ENCODE peak calls at places on chromosome 11, in ten cellular contexts. N is WTC11, E is prostate gland, U is Peyer's patch, R is tibial nerve, Q is LNCaP clone FGC, A is right lobe of liver, S is AG04449, J is MCF 10A, M is heart left ventricle. W is an unnamed sample.

GRCh38 chr11:111460752-111461305 is 51.4 kb downstream of the BTG4 start:
- DNase-seq in Q (no peak), R (no peak), N (no peak), E (no peak), A (no peak), S (peak), M (no peak), J (no peak), U (no peak), W (peak)

GRCh38 chr11:33375688-33376311 is 118.6 kb downstream of the HIPK3 start:
- DNase-seq in A (no peak), U (no peak), Q (no peak), M (no peak), J (no peak), S (no peak), N (peak), R (no peak), E (no peak), W (peak)

GRCh38 chr11:84146826-84147225 is 860.7 kb upstream of the CCDC90B start:
- DNase-seq in J (no peak), E (no peak), R (no peak), A (no peak), M (no peak), S (no peak), N (no peak), U (no peak), Q (no peak), W (no peak)

GRCh38 chr11:94740975-94741707 is 27.0 kb upstream of the AMOTL1 start:
- DNase-seq in M (no peak), U (no peak), A (peak), R (no peak), E (peak), J (peak), N (peak), S (no peak), Q (no peak), W (no peak)

GRCh38 chr11:118979434-118979833 is 7.9 kb downstream of the FOXR1 start:
- DNase-seq in A (no peak), N (peak), Q (no peak), J (no peak), E (no peak), R (no peak), S (no peak), U (no peak), M (no peak), W (no peak)

GRCh38 chr11:101053492-101053891 is 76.1 kb downstream of the PGR start:
- DNase-seq in Q (no peak), M (no peak), J (no peak), E (no peak), A (no peak), U (no peak), S (no peak), R (no peak), N (no peak), W (no peak)

GRCh38 chr11:93143186-93143585 is 54.6 kb downstream of the SLC36A4 start:
- DNase-seq in Q (no peak), S (peak), R (no peak), E (no peak), A (no peak), U (no peak), N (no peak), J (no peak), M (no peak), W (no peak)

GRCh38 chr11:111299111-111300026 is 1.0 kb downstream of the POU2AF3 start:
- DNase-seq in N (peak), A (peak), U (peak), E (peak), R (peak), M (peak), Q (no peak), J (no peak), S (no peak), W (no peak)

GRCh38 chr11:120031612-120032600 is 106.0 kb downstream of the TRIM29 start:
- DNase-seq in Q (no peak), R (no peak), M (no peak), A (no peak), J (no peak), U (peak), S (no peak), N (no peak), E (no peak), W (peak)

GRCh38 chr11:12179521-12179920 is 69.1 kb downstream of the MICAL2 start:
- DNase-seq in E (no peak), J (no peak), N (no peak), Q (no peak), A (no peak), M (no peak), S (no peak), U (no peak), R (no peak), W (no peak)

GRCh38 chr11:101600948-101601347 is 17.1 kb upstream of the TRPC6 start:
- DNase-seq in N (no peak), U (no peak), R (no peak), J (no peak), E (no peak), M (no peak), S (no peak), Q (no peak), A (no peak), W (no peak)

GRCh38 chr11:122879785-122880184 is 2.8 kb upstream of the JHY start:
- DNase-seq in A (no peak), J (no peak), E (no peak), S (no peak), U (no peak), M (no peak), R (no peak), Q (no peak), N (no peak), W (no peak)

GRCh38 chr11:6617315-6617781 is 1.9 kb downstream of the TPP1 start:
- DNase-seq in E (no peak), R (no peak), A (no peak), J (no peak), Q (no peak), M (no peak), U (no peak), S (no peak), N (no peak), W (no peak)

GRCh38 chr11:27367881-27368280 is 4.9 kb upstream of the CCDC34 start:
- DNase-seq in M (no peak), U (no peak), J (no peak), E (no peak), N (no peak), Q (no peak), A (no peak), R (no peak), S (no peak), W (no peak)

GRCh38 chr11:46445887-46446286 is 54.3 kb upstream of the CHRM4 start:
- DNase-seq in U (no peak), A (no peak), J (no peak), E (no peak), S (no peak), N (no peak), M (no peak), Q (no peak), R (no peak), W (no peak)

GRCh38 chr11:77109236-77110019 is 6.8 kb downstream of the OMP start:
- DNase-seq in U (no peak), R (no peak), S (no peak), J (no peak), N (no peak), E (no peak), A (no peak), M (no peak), Q (no peak), W (no peak)

GRCh38 chr11:129815596-129816461 is at the start of gene TMEM45B:
- DNase-seq in M (no peak), E (no peak), J (no peak), Q (no peak), S (no peak), N (peak), R (no peak), U (peak), A (peak), W (no peak)

GRCh38 chr11:88338223-88338661 is 706 bp upstream of the CTSC start:
- DNase-seq in E (no peak), R (no peak), Q (no peak), U (peak), J (peak), A (peak), M (peak), N (no peak), S (no peak), W (no peak)

GRCh38 chr11:70080763-70081162 is 2.6 kb downstream of the ANO1 start:
- DNase-seq in E (no peak), J (peak), M (peak), A (no peak), Q (no peak), S (no peak), R (no peak), U (no peak), N (no peak), W (no peak)

GRCh38 chr11:125431481-125431880 is 64.6 kb downstream of the FEZ1 start:
- DNase-seq in S (no peak), Q (no peak), N (no peak), J (no peak), U (no peak), R (no peak), E (no peak), M (no peak), A (no peak), W (no peak)

GRCh38 chr11:120509346-120510053 is 2.0 kb upstream of the GRIK4 start:
- DNase-seq in A (no peak), M (no peak), R (no peak), N (no peak), J (no peak), E (no peak), S (no peak), U (no peak), Q (no peak), W (no peak)

GRCh38 chr11:19326499-19326898 is 85.8 kb upstream of the E2F8 start:
- DNase-seq in J (peak), E (no peak), S (no peak), A (no peak), M (no peak), R (no peak), Q (no peak), N (no peak), U (no peak), W (no peak)

GRCh38 chr11:75269367-75269660 is 28.7 kb downstream of the TPBGL start:
- DNase-seq in J (no peak), U (peak), Q (no peak), R (no peak), A (no peak), S (no peak), N (no peak), E (no peak), M (no peak), W (no peak)

GRCh38 chr11:76769645-76770586 is 13.2 kb upstream of the TSKU start:
- DNase-seq in M (no peak), N (no peak), J (peak), A (peak), R (no peak), Q (no peak), E (no peak), S (no peak), U (peak), W (no peak)

GRCh38 chr11:78268516-78269410 is 80.0 kb downstream of the USP35 start:
- DNase-seq in S (no peak), M (peak), R (no peak), J (no peak), U (no peak), N (no peak), A (no peak), Q (no peak), E (no peak), W (no peak)

GRCh38 chr11:78265326-78265725 is 76.6 kb downstream of the USP35 start:
- DNase-seq in N (no peak), J (no peak), A (no peak), M (no peak), S (no peak), E (no peak), Q (peak), R (no peak), U (no peak), W (no peak)

GRCh38 chr11:78262710-78263109 is 74.0 kb downstream of the USP35 start:
- DNase-seq in E (no peak), R (no peak), S (no peak), M (no peak), J (no peak), U (no peak), A (no peak), Q (no peak), N (no peak), W (no peak)

GRCh38 chr11:78261869-78262637 is 73.3 kb downstream of the USP35 start:
- DNase-seq in N (no peak), A (no peak), U (no peak), J (no peak), Q (no peak), M (no peak), E (no peak), S (no peak), R (no peak), W (no peak)

DNA sequence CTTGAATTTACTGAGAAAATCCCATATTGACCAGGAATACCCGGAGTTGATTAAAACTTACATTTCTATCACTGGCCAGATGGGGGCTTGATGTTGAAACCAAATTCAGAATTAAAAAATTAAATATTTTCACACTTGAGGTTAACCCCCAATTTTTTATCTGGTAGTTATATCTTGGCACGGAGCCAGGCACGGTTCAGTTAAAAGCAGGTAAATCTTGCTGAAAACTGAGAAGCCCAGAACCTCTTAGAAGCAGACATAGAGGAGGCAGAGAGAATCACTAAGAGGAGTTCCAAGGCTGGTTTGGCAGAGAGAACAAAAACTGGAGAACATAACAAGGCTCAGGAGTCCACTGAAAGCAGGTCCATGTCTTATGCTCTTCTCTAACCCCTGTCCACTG is 77.7 kb downstream of the USP35 start:
- DNase-seq in S (no peak), U (no peak), N (no peak), A (no peak), R (no peak), J (no peak), M (no peak), E (no peak), Q (no peak), W (no peak)
- TF ChIP-seq CTCF in S (no peak), U (no peak), N (no peak), A (no peak), R (no peak), J (no peak), M (no peak), E (no peak), Q (no peak), W (no peak)

DNA sequence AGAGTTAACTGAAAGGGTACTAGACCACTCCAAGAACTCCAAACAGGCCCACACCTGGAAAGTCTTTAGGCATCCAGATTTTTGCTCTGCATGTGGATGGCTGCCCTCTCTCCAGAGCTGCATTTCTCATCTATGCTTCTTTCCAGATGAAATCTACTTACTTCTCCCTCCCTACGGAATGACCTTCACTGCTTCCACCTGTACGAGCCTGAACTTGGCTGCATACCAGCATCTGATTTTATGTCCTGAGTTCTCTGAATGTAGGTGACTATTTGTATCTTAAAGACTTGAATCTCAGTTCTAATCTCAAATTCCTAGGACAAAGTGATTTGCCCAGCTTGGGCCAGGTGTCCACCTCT is 13.3 kb downstream of the CELF1 start:
- DNase-seq in A (no peak), Q (no peak), R (no peak), N (no peak), J (peak), U (no peak), M (no peak), E (no peak), S (no peak), W (no peak)
- TF ChIP-seq CTCF in A (no peak), Q (no peak), R (no peak), N (no peak), J (no peak), U (no peak), M (no peak), E (no peak), S (no peak), W (no peak)

GRCh38 chr11:133072858-133073582 is 459.3 kb downstream of the OPCML start:
- DNase-seq in A (no peak), Q (no peak), U (no peak), M (no peak), E (no peak), S (no peak), N (no peak), J (no peak), R (no peak), W (no peak)

GRCh38 chr11:133072366-133072765 is 459.9 kb downstream of the OPCML start:
- DNase-seq in U (no peak), E (no peak), A (no peak), M (no peak), S (no peak), R (no peak), N (no peak), Q (no peak), J (no peak), W (no peak)

GRCh38 chr11:133075351-133075750 is 456.9 kb downstream of the OPCML start:
- DNase-seq in E (no peak), U (no peak), R (no peak), N (no peak), M (no peak), Q (no peak), A (no peak), J (no peak), S (no peak), W (no peak)

GRCh38 chr11:133070053-133070713 is 462.1 kb downstream of the OPCML start:
- DNase-seq in R (no peak), N (no peak), U (no peak), Q (no peak), S (no peak), M (no peak), J (no peak), A (no peak), E (no peak), W (peak)

GRCh38 chr11:133070790-133071189 is 461.5 kb downstream of the OPCML start:
- DNase-seq in J (no peak), R (no peak), A (no peak), Q (no peak), U (no peak), M (no peak), N (no peak), S (no peak), E (no peak), W (peak)
- TF ChIP-seq CTCF in J (no peak), R (no peak), A (no peak), Q (no peak), U (no peak), M (no peak), N (no peak), S (no peak), E (no peak), W (no peak)

GRCh38 chr11:62545437-62546243 is 966 bp downstream of the AHNAK start:
- DNase-seq in S (peak), U (peak), Q (no peak), A (peak), N (peak), R (peak), J (peak), M (peak), E (peak), W (peak)
- TF ChIP-seq CTCF in S (peak), U (no peak), Q (no peak), A (no peak), N (no peak), R (no peak), J (no peak), M (no peak), E (peak), W (peak)